ENCODE peak calls at places on chromosomes 11 and 22, in six cellular contexts. One of them, this sample, is unnamed.

GRCh38 chr11:27716850-27717249 is 16.6 kb upstream of the BDNF start:
- DNase-seq in endothelial cell of umbilical vein: no peak
- DNase-seq in IMR-90: peak; percentile 71
- DNase-seq in A549: no peak
- DNase-seq in stomach: no peak
- DNase-seq in HCT116: no peak
- DNase-seq in this sample: no peak

GRCh38 chr11:69552951-69553350 is 71.5 kb downstream of the LINC01488 start:
- DNase-seq in endothelial cell of umbilical vein: no peak
- DNase-seq in IMR-90: no peak
- DNase-seq in A549: no peak
- DNase-seq in stomach: no peak
- DNase-seq in HCT116: no peak
- DNase-seq in this sample: no peak

GRCh38 chr11:104713366-104713765 is 184.9 kb downstream of the CASP12 start:
- DNase-seq in endothelial cell of umbilical vein: no peak
- DNase-seq in IMR-90: peak; percentile 59
- DNase-seq in A549: no peak
- DNase-seq in stomach: no peak
- DNase-seq in HCT116: no peak
- DNase-seq in this sample: no peak

GRCh38 chr11:122322369-122322768 is 206.4 kb upstream of the BLID start:
- DNase-seq in endothelial cell of umbilical vein: no peak
- DNase-seq in IMR-90: peak; percentile 74
- DNase-seq in A549: no peak
- DNase-seq in stomach: no peak
- DNase-seq in HCT116: no peak
- DNase-seq in this sample: no peak

GRCh38 chr22:23403720-23404688 is 176.1 kb downstream of the IGLL1 start:
- DNase-seq in endothelial cell of umbilical vein: no peak
- DNase-seq in IMR-90: no peak
- DNase-seq in A549: no peak
- DNase-seq in stomach: no peak
- DNase-seq in HCT116: no peak
- DNase-seq in this sample: no peak

GRCh38 chr11:74927496-74927895 is 21.4 kb downstream of the XRRA1 start:
- DNase-seq in endothelial cell of umbilical vein: no peak
- DNase-seq in IMR-90: peak; percentile 63
- DNase-seq in A549: no peak
- DNase-seq in stomach: no peak
- DNase-seq in HCT116: no peak
- DNase-seq in this sample: no peak

GRCh38 chr11:107563702-107564101 is 1.8 kb downstream of the ALKBH8 start:
- DNase-seq in endothelial cell of umbilical vein: peak; percentile 69
- DNase-seq in IMR-90: peak; percentile 66
- DNase-seq in A549: peak; percentile 26
- DNase-seq in stomach: no peak
- DNase-seq in HCT116: peak; percentile 72
- DNase-seq in this sample: peak; percentile 25

GRCh38 chr11:13782395-13783080 is 114.1 kb downstream of the FAR1 start:
- DNase-seq in endothelial cell of umbilical vein: no peak
- DNase-seq in IMR-90: no peak
- DNase-seq in A549: no peak
- DNase-seq in stomach: no peak
- DNase-seq in HCT116: no peak
- DNase-seq in this sample: no peak

GRCh38 chr11:13283636-13284035 is 6.0 kb downstream of the BMAL1 start:
- DNase-seq in endothelial cell of umbilical vein: no peak
- DNase-seq in IMR-90: no peak
- DNase-seq in A549: no peak
- DNase-seq in stomach: no peak
- DNase-seq in HCT116: no peak
- DNase-seq in this sample: no peak

DNA sequence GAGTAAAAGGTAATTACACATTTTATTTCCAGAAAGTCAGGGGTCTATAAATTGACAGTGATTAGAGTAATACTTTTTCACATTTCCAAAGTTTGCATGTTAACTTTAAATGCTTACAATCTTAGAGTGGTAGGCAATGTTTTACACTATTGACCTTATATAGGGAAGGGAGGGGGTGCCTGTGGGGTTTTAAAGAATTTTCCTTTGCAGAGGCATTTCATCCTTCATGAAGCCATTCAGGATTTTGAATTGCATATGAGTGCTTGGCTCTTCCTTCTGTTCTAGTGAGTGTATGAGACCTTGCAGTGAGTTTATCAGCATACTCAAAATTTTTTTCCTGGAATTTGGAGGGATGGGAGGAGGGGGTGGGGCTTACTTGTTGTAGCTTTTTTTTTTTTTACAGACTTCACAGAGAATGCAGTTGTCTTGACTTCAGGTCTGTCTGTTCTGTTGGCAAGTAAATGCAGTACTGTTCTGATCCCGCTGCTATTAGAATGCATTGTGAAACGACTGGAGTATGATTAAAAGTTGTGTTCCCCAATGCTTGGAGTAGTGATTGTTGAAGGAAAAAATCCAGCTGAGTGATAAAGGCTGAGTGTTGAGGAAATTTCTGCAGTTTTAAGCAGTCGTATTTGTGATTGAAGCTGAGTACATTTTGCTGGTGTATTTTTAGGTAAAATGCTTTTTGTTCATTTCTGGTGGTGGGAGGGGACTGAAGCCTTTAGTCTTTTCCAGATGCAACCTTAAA is 5.3 kb downstream of the MALAT1 start:
- DNase-seq in endothelial cell of umbilical vein: peak; percentile 50
- DNase-seq in IMR-90: peak; percentile 59
- DNase-seq in A549: no peak
- DNase-seq in stomach: no peak
- DNase-seq in HCT116: no peak
- DNase-seq in this sample: no peak
- TF ChIP-seq POLR2A in endothelial cell of umbilical vein: peak; percentile 66
- TF ChIP-seq POLR2A in IMR-90: no peak
- TF ChIP-seq POLR2A in A549: no peak
- TF ChIP-seq POLR2A in stomach: no peak
- TF ChIP-seq POLR2A in HCT116: no peak
- TF ChIP-seq POLR2A in this sample: no peak

GRCh38 chr11:63536669-63537292 is at the start of gene PLAAT4:
- DNase-seq in endothelial cell of umbilical vein: peak; percentile 50
- DNase-seq in IMR-90: peak; percentile 58
- DNase-seq in A549: no peak
- DNase-seq in stomach: peak; percentile 54
- DNase-seq in HCT116: no peak
- DNase-seq in this sample: peak; percentile 62
- TF ChIP-seq POLR2A in endothelial cell of umbilical vein: no peak
- TF ChIP-seq POLR2A in IMR-90: no peak
- TF ChIP-seq POLR2A in A549: no peak
- TF ChIP-seq POLR2A in stomach: no peak
- TF ChIP-seq POLR2A in HCT116: no peak
- TF ChIP-seq POLR2A in this sample: no peak

DNA sequence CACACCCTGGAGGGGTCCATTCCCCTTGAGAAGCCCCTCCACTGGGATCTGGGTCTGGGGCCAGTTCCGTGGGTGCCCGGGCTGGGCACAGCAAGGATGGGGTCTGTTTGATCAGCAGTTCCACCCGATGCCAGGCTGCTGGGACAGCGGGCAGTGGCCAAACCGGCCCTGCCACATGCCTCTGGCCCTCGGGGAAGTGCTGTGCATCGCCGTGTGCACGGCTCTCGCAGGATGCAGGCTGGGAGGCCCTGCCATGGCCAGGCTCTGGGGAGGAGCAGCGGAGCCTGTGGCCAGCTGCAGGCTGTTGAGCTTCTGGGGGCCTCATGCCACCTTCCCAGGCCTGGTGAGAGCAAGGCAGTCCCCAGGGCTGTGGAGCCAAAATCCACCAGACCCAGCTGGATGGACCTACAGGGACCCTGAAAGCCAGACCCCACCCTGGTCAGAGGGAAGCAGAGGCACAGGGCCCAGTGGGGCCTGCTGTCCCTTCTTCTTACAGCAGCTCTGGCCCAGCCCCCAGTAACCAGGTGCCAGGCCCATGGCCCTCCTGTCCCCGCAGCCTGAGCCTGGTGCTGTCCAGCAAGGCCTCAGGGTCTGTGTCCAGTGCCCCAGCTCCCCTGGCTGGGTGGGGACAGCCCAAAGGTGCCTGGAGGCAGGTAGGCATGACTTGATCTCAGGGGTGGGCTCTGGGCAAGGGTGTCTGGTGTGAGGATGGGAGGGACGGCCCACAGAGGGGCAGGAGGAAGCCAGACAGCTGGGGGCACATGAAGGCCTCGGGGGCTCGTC is 57.3 kb downstream of the WNT7B start:
- DNase-seq in endothelial cell of umbilical vein: no peak
- DNase-seq in IMR-90: no peak
- DNase-seq in A549: no peak
- DNase-seq in stomach: peak; percentile 72
- DNase-seq in HCT116: no peak
- DNase-seq in this sample: no peak
- TF ChIP-seq POLR2A in endothelial cell of umbilical vein: no peak
- TF ChIP-seq POLR2A in IMR-90: no peak
- TF ChIP-seq POLR2A in A549: no peak
- TF ChIP-seq POLR2A in stomach: no peak
- TF ChIP-seq POLR2A in HCT116: no peak
- TF ChIP-seq POLR2A in this sample: no peak

GRCh38 chr22:17633217-17633997 is 4.9 kb upstream of the ATP6V1E1 start:
- DNase-seq in endothelial cell of umbilical vein: no peak
- DNase-seq in IMR-90: peak; percentile 92
- DNase-seq in A549: peak; percentile 29
- DNase-seq in stomach: no peak
- DNase-seq in HCT116: peak; percentile 87
- DNase-seq in this sample: no peak
- TF ChIP-seq POLR2A in endothelial cell of umbilical vein: no peak
- TF ChIP-seq POLR2A in IMR-90: no peak
- TF ChIP-seq POLR2A in A549: no peak
- TF ChIP-seq POLR2A in stomach: no peak
- TF ChIP-seq POLR2A in HCT116: no peak
- TF ChIP-seq POLR2A in this sample: no peak

This sample was measured in ovary.